ENCODE peak calls at places on chromosomes 12 and 14, in six cellular contexts. G, Z, T, X, O and I are unnamed samples.

GRCh38 chr14:39099748-39100147 is 3.3 kb downstream of the SEC23A start:
- DNase-seq in G (no peak), X (no peak), T (no peak), Z (no peak), O (no peak), I (no peak)

GRCh38 chr14:44897041-44897843 is 64.5 kb downstream of the KLHL28 start:
- DNase-seq in T (peak; percentile 84), O (peak; percentile 96), X (peak; percentile 97), G (peak; percentile 98), Z (peak; percentile 98), I (peak; percentile 89)

GRCh38 chr12:43797561-43798217 is 8.4 kb downstream of the TWF1 start:
- DNase-seq in X (peak; percentile 26), G (no peak), O (no peak), T (no peak), Z (no peak), I (no peak)

GRCh38 chr12:98736352-98737326 is 91.5 kb downstream of the APAF1 start:
- DNase-seq in O (no peak), Z (peak; percentile 52), T (no peak), G (no peak), X (peak; percentile 57), I (no peak)

GRCh38 chr12:81500788-81501187 is 258.4 kb downstream of the PPFIA2 start:
- DNase-seq in O (no peak), X (no peak), T (no peak), G (no peak), Z (no peak), I (no peak)

GRCh38 chr14:22534547-22534946 is 54.5 kb downstream of the DAD1 start:
- DNase-seq in T (no peak), X (no peak), O (no peak), G (no peak), Z (no peak), I (no peak)

GRCh38 chr12:57049890-57050289 is at the start of gene MYO1A:
- DNase-seq in T (no peak), Z (peak; percentile 51), O (peak; percentile 15), X (peak; percentile 19), G (no peak), I (peak; percentile 19)

GRCh38 chr12:114131824-114132223 is 165.7 kb upstream of the RBM19 start:
- DNase-seq in Z (peak; percentile 17), T (no peak), X (no peak), G (no peak), O (no peak), I (no peak)

GRCh38 chr12:21438643-21439042 is 1.2 kb downstream of the PYROXD1 start:
- DNase-seq in G (no peak), X (peak; percentile 12), T (no peak), O (no peak), Z (no peak), I (no peak)

GRCh38 chr14:73280903-73281302 is 43.6 kb downstream of the PAPLN start:
- DNase-seq in T (no peak), O (no peak), X (no peak), G (no peak), Z (no peak), I (no peak)

GRCh38 chr14:73287071-73287470 is 49.8 kb downstream of the PAPLN start:
- DNase-seq in G (no peak), X (no peak), Z (no peak), O (no peak), T (no peak), I (no peak)

GRCh38 chr14:73286598-73286997 is 49.3 kb downstream of the PAPLN start:
- DNase-seq in T (no peak), X (no peak), G (no peak), Z (no peak), O (no peak), I (no peak)

GRCh38 chr14:73285979-73286378 is 48.7 kb downstream of the PAPLN start:
- DNase-seq in G (no peak), X (no peak), O (no peak), T (no peak), Z (no peak), I (no peak)

GRCh38 chr14:73283592-73284379 is 46.5 kb downstream of the PAPLN start:
- DNase-seq in G (no peak), O (peak; percentile 38), T (no peak), Z (no peak), X (peak; percentile 42), I (no peak)
- TF ChIP-seq CTCF in G (peak; percentile 8), O (peak; percentile 26), T (peak; percentile 35), Z (peak; percentile 33), X (peak; percentile 30), I (no peak)

DNA sequence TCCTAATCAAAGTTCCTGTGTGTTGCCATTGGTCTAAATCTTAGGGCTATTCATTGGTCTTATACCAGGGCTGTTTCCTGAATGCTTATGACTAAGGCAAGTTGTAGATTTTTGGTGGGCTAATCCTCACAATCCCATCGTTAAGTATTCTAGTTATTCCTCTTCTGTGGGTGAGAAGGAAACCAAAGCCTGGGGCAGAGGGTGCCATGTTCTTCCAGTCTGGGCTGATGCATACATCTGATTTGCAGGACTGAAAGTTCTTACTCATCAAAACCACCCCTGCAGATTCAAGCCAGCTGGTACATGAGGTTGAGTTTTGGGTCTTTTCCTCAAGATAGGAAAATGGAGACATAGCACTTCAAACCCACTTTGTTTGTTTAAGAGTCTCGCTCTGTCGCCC is 25.7 kb downstream of the PPP1CC start:
- DNase-seq in G (no peak), O (no peak), X (no peak), Z (no peak), T (no peak), I (no peak)
- TF ChIP-seq CTCF in G (no peak), O (no peak), X (no peak), Z (no peak), T (no peak), I (no peak)

GRCh38 chr12:102876883-102877282 is 40.2 kb downstream of the PAH start:
- DNase-seq in O (no peak), X (no peak), Z (no peak), G (no peak), T (no peak), I (no peak)
- TF ChIP-seq CTCF in O (no peak), X (no peak), Z (peak; percentile 9), G (no peak), T (no peak), I (no peak)

DNA sequence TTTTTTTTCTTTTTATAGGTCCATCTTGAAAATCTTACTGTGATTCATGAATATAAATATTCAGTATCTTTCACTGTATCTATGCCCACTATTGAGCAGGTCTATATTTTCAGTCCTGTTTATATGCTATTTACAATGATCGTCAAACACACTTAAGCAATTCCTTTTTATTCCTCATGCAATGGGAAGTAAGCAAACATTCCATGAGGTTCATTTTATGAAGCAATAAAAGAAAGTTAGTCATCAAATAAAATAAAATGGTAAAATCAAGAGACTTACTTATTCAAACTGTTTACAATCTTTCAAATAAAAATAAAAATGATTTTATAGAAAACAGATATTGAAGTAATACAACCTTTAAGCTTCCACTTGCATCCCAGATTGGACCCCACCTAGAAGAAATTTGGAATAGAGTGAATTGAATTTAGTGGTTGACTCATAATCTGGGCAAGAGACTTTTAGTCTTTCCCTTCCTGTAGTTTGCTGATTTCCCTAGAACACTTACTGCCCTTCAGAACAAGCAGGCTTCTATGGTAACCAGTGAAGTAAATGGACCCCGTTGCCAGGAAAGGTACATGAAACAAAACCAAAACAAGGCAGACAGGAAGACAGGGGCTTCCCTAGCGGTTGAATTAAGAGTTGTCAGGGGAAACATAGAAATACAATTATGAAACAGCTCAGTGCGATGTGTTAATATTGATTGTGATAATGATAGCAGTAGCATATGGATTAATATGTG is 241.0 kb upstream of the ATP2B1 start:
- DNase-seq in Z (peak; percentile 66), G (peak; percentile 21), T (peak; percentile 96), X (peak; percentile 64), O (peak; percentile 77), I (peak; percentile 67)
- TF ChIP-seq CTCF in Z (peak; percentile 37), G (no peak), T (peak; percentile 39), X (peak; percentile 5), O (no peak), I (peak; percentile 35)

DNA sequence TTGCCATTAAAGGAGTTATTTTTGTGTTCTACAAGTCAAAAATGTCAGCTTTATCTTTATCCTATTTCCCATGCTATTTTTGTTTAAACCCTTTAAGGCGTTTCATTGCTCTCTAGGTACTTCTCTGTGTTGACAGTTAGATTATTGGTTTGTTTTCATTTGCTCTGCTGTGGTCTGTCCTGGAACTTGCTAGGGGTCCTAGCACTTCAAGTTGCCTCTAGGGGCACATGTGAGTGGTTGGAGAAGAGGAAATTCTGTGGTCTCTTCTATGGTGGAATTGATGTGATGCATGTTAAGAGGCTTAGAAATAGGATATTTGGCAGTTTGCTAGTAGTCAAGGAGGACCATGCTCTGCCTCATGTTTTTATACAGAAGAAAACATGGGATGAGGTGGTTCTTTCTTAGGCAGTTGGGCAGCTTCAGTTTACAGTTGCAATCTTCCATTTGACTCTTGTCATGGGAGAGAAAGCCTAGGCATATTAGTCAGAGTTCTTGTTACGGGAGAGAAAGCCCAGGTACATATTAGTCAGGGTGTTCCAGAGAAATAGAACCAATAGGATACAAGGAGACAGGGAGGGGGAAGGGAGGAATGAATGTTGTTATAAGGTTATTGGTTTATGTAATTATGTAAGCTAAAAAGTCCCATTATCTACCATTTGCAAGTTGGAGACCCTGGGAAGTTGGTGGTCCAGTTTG is 14.4 kb downstream of the TTLL5 start:
- DNase-seq in X (no peak), G (no peak), Z (no peak), O (no peak), T (no peak), I (no peak)
- TF ChIP-seq CTCF in X (no peak), G (no peak), Z (no peak), O (no peak), T (no peak), I (no peak)

GRCh38 chr14:61730756-61731373 is 31.4 kb upstream of the SNAPC1 start:
- DNase-seq in X (no peak), G (no peak), Z (no peak), T (no peak), O (peak; percentile 52), I (no peak)
- TF ChIP-seq CTCF in X (peak; percentile 30), G (peak; percentile 55), Z (peak; percentile 64), T (peak; percentile 20), O (peak; percentile 42), I (no peak)